ENCODE peak calls at places on chromosomes 4 and X, in six cellular contexts. A is HT1080, R is NCI-H1092, P is NCI-H2171, I is anterior cingulate cortex, U is psoas muscle. N is an unnamed sample.

GRCh38 chrX:17464196-17464595 is 89.2 kb downstream of the NHS start:
- DNase-seq in A (peak), R (no peak), P (no peak), I (no peak), U (no peak), N (no peak)

GRCh38 chr4:185011408-185011807 is 6.9 kb upstream of the HELT start:
- DNase-seq in A (no peak), R (no peak), P (no peak), I (no peak), U (no peak), N (peak)

GRCh38 chr4:7390366-7390765 is 44.4 kb downstream of the PSAPL1 start:
- DNase-seq in A (no peak), R (no peak), P (no peak), I (no peak), U (no peak), N (no peak)

GRCh38 chr4:44132526-44132925 is 316.1 kb downstream of the KCTD8 start:
- DNase-seq in A (no peak), R (no peak), P (no peak), I (no peak), U (no peak), N (no peak)

GRCh38 chrX:41542151-41542935 is 95.2 kb downstream of the NYX start:
- DNase-seq in A (no peak), R (no peak), P (no peak), I (no peak), U (no peak), N (no peak)

GRCh38 chr4:1939664-1940509 is 68.7 kb downstream of the NSD2 start:
- DNase-seq in A (peak), R (no peak), P (no peak), I (no peak), U (no peak), N (no peak)

GRCh38 chr4:105387466-105387865 is 86.4 kb downstream of the PPA2 start:
- DNase-seq in A (no peak), R (no peak), P (no peak), I (no peak), U (no peak), N (no peak)

GRCh38 chr4:15197005-15197404 is 194.7 kb downstream of the CPEB2 start:
- DNase-seq in A (peak), R (peak), P (no peak), I (no peak), U (no peak), N (no peak)

GRCh38 chrX:134004038-134004437 is 18.6 kb upstream of the GPC3 start:
- DNase-seq in A (no peak), R (no peak), P (no peak), I (no peak), U (no peak), N (no peak)

GRCh38 chr4:68895561-68896198 is 55.9 kb downstream of the UGT2A3 start:
- DNase-seq in A (peak), R (no peak), P (no peak), I (no peak), U (no peak), N (no peak)

GRCh38 chrX:124534530-124534929 is 188.2 kb downstream of the SH2D1A start:
- DNase-seq in A (no peak), R (no peak), P (no peak), I (no peak), U (no peak), N (no peak)

GRCh38 chr4:188408244-188409067 is 269.2 kb downstream of the TRIML1 start:
- DNase-seq in A (no peak), R (no peak), P (no peak), I (no peak), U (no peak), N (no peak)

GRCh38 chr4:8473920-8474590 is 33.5 kb downstream of the TRMT44 start:
- DNase-seq in A (no peak), R (no peak), P (no peak), I (no peak), U (no peak), N (no peak)

GRCh38 chrX:66015152-66015827 is 24.6 kb downstream of the VSIG4 start:
- DNase-seq in A (no peak), R (no peak), P (no peak), I (no peak), U (no peak), N (no peak)

GRCh38 chrX:74923942-74924448 is 1.3 kb downstream of the NEXMIF start:
- DNase-seq in A (no peak), R (peak), P (no peak), I (no peak), U (no peak), N (no peak)

GRCh38 chrX:112048707-112049106 is 33.9 kb downstream of the TRPC5 start:
- DNase-seq in A (no peak), R (no peak), P (no peak), I (no peak), U (no peak), N (no peak)

GRCh38 chrX:111431007-111431406 is 19.0 kb upstream of the DCX start:
- DNase-seq in A (no peak), R (no peak), P (peak), I (no peak), U (no peak), N (no peak)

GRCh38 chr4:41538017-41538733 is at the start of gene LIMCH1:
- DNase-seq in A (no peak), R (no peak), P (no peak), I (no peak), U (peak), N (no peak)

GRCh38 chr4:155342142-155342541 is 34.6 kb downstream of the MAP9 start:
- DNase-seq in A (peak), R (no peak), P (no peak), I (no peak), U (no peak), N (no peak)

N was measured in CD4-positive, alpha-beta T cell.